ENCODE peak calls at places on chromosomes 5 and 9, in four cellular contexts. W, J, R and H are unnamed samples.

GRCh38 chr5:178415353-178415752 is 174.8 kb downstream of the COL23A1 start:
- DNase-seq in W (no peak), J (no peak), R (no peak), H (no peak)

GRCh38 chr5:1732955-1733354 is 66.7 kb downstream of the MRPL36 start:
- DNase-seq in W (no peak), J (no peak), R (no peak), H (peak; percentile 7)

GRCh38 chr9:118961857-118962256 is 407.4 kb downstream of the BRINP1 start:
- DNase-seq in W (no peak), J (no peak), R (no peak), H (no peak)

GRCh38 chr9:82532504-82532903 is 530.4 kb downstream of the RASEF start:
- DNase-seq in W (no peak), J (no peak), R (no peak), H (no peak)

GRCh38 chr5:72586788-72587530 is 79.7 kb upstream of the ZNF366 start:
- DNase-seq in W (no peak), J (no peak), R (no peak), H (no peak)

GRCh38 chr5:95080456-95080855 is 204.4 kb downstream of the MCTP1 start:
- DNase-seq in W (no peak), J (no peak), R (no peak), H (no peak)

GRCh38 chr5:24547127-24547526 is 97.7 kb downstream of the CDH10 start:
- DNase-seq in W (no peak), J (no peak), R (no peak), H (no peak)

GRCh38 chr5:4366628-4367027 is 771.0 kb downstream of the IRX1 start:
- DNase-seq in W (no peak), J (no peak), R (no peak), H (no peak)

GRCh38 chr9:120532475-120532874 is 47.5 kb downstream of the CDK5RAP2 start:
- DNase-seq in W (no peak), J (no peak), R (no peak), H (no peak)

GRCh38 chr9:133134419-133135190 is 13.6 kb upstream of the RALGDS start:
- DNase-seq in W (no peak), J (no peak), R (no peak), H (no peak)

GRCh38 chr5:176806137-176806536 is 4.2 kb upstream of the UNC5A start:
- DNase-seq in W (no peak), J (no peak), R (no peak), H (no peak)

GRCh38 chr5:130099001-130099400 is 194.7 kb downstream of the CHSY3 start:
- DNase-seq in W (no peak), J (no peak), R (no peak), H (no peak)

GRCh38 chr5:74392698-74393431 is 247.7 kb downstream of the ENC1 start:
- DNase-seq in W (no peak), J (no peak), R (no peak), H (no peak)

GRCh38 chr5:177064500-177065277 is 22.0 kb upstream of the FGFR4 start:
- DNase-seq in W (no peak), J (no peak), R (no peak), H (no peak)

GRCh38 chr5:107425541-107426031 is 245.2 kb downstream of the EFNA5 start:
- DNase-seq in W (no peak), J (no peak), R (no peak), H (no peak)

GRCh38 chr9:70600479-70600878 is 186.0 kb upstream of the KLF9 start:
- DNase-seq in W (no peak), J (no peak), R (no peak), H (no peak)

GRCh38 chr5:172370237-172370640 is 84.1 kb downstream of the SH3PXD2B start:
- DNase-seq in W (no peak), J (no peak), R (no peak), H (no peak)

GRCh38 chr5:64594601-64595518 is 89.0 kb downstream of the RGS7BP start:
- DNase-seq in W (no peak), J (no peak), R (no peak), H (no peak)

GRCh38 chr5:73897886-73898285 is 271.9 kb downstream of the ARHGEF28 start:
- DNase-seq in W (no peak), J (no peak), R (no peak), H (no peak)

GRCh38 chr9:35748858-35749514 is at the start of the genes GBA2 and RGP1:
- DNase-seq in W (peak; percentile 68), J (no peak), R (peak; percentile 87), H (peak; percentile 81)

GRCh38 chr9:131593255-131593820 is 48.0 kb downstream of the PRRT1B start:
- DNase-seq in W (no peak), J (no peak), R (no peak), H (no peak)

GRCh38 chr5:141513021-141513626 is 24.2 kb downstream of the PCDHGC5 start:
- DNase-seq in W (no peak), J (no peak), R (no peak), H (no peak)

GRCh38 chr9:112559629-112560413 is 73.2 kb downstream of the KIAA1958 start:
- DNase-seq in W (no peak), J (no peak), R (no peak), H (no peak)

GRCh38 chr5:178123987-178124925 is 6.6 kb upstream of the RMND5B start:
- DNase-seq in W (no peak), J (no peak), R (no peak), H (no peak)

GRCh38 chr9:135340726-135341475 is 138.7 kb upstream of the PPP1R26 start:
- DNase-seq in W (no peak), J (no peak), R (no peak), H (no peak)

GRCh38 chr5:62779010-62779422 is 200.4 kb downstream of the LRRC70 start:
- DNase-seq in W (no peak), J (no peak), R (peak; percentile 45), H (peak; percentile 28)

GRCh38 chr9:124260769-124261603 is 3.2 kb downstream of the NEK6 start:
- DNase-seq in W (peak; percentile 88), J (no peak), R (no peak), H (no peak)

GRCh38 chr5:149990518-149991376 is 9.7 kb downstream of the TIGD6 start:
- DNase-seq in W (peak; percentile 74), J (peak; percentile 26), R (peak; percentile 69), H (peak; percentile 29)
- TF ChIP-seq SPI1 in W (no peak), J (no peak), R (no peak), H (no peak)

GRCh38 chr5:125220284-125220683 is 473.8 kb upstream of the ZNF608 start:
- DNase-seq in W (no peak), J (no peak), R (no peak), H (no peak)
- TF ChIP-seq SPI1 in W (no peak), J (no peak), R (no peak), H (no peak)

GRCh38 chr5:181263633-181264032 is 2.7 kb upstream of the TRIM52 start:
- DNase-seq in W (no peak), J (no peak), R (no peak), H (no peak)
- TF ChIP-seq SPI1 in W (no peak), J (no peak), R (no peak), H (no peak)

DNA sequence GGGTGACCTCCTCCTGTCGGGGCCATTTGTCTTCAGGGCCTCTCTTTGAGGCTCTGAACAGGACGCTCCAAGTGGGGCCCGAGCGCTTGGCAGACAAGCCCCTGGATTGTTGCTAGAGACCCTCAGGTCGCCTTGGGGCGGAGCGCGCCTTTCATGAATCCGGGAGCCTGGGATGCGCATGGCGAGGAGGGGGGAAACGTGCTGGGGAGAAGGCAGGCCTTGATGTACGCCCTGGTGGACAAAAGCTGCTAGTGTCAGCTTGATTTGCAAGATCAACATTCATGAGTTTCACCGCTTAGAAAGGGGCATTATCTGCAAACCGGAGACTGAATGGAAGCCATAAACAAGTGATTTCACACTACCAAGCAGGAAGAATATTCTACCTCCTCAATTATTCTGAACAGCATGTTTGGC is 226.3 kb downstream of the SMARCA2 start:
- DNase-seq in W (no peak), J (no peak), R (peak; percentile 3), H (no peak)
- TF ChIP-seq SPI1 in W (no peak), J (no peak), R (no peak), H (no peak)